ENCODE peak calls at places on chromosomes 5 and 9, in nine cellular contexts. E is cardiac fibroblast; H is breast epithelium; T is CD8-positive, alpha-beta T cell; V is bronchial epithelial cell; Z is BJ; J is uterus; P is tibial artery; F is heart right ventricle. A is an unnamed sample.

GRCh38 chr9:95666096-95666784 is 149.5 kb upstream of the PTCH1 start:
- DNase-seq in E (no peak), H (no peak), T (no peak), V (no peak), Z (no peak), J (no peak), P (no peak), F (no peak), A (no peak)

GRCh38 chr9:124122813-124123462 is 111.4 kb downstream of the LHX2 start:
- DNase-seq in E (peak), H (no peak), T (no peak), V (no peak), Z (peak), J (no peak), P (no peak), F (no peak), A (no peak)

GRCh38 chr5:122845253-122846050 is at the start of gene SNX24:
- DNase-seq in E (peak), H (peak), T (peak), V (peak), Z (no peak), J (peak), P (peak), F (peak), A (no peak)

GRCh38 chr9:17802249-17802857 is 223.5 kb downstream of the SH3GL2 start:
- DNase-seq in E (peak), H (no peak), T (no peak), V (peak), Z (no peak), J (no peak), P (no peak), F (no peak), A (no peak)

GRCh38 chr5:11851402-11851801 is 52.8 kb downstream of the CTNND2 start:
- DNase-seq in E (no peak), H (peak), T (no peak), V (peak), Z (no peak), J (no peak), P (no peak), F (no peak), A (no peak)

GRCh38 chr5:175516933-175517823 is 38.8 kb downstream of the SFXN1 start:
- DNase-seq in E (no peak), H (no peak), T (no peak), V (no peak), Z (no peak), J (no peak), P (no peak), F (no peak), A (no peak)

GRCh38 chr9:36572515-36573418 is at the start of gene MELK:
- DNase-seq in E (peak), H (peak), T (peak), V (peak), Z (no peak), J (peak), P (peak), F (peak), A (no peak)

GRCh38 chr5:98076501-98076900 is 697.0 kb upstream of the RGMB start:
- DNase-seq in E (no peak), H (no peak), T (no peak), V (no peak), Z (no peak), J (no peak), P (no peak), F (no peak), A (no peak)

GRCh38 chr5:12460493-12461261 is 556.4 kb upstream of the CTNND2 start:
- DNase-seq in E (no peak), H (no peak), T (no peak), V (peak), Z (no peak), J (no peak), P (no peak), F (no peak), A (no peak)

DNA sequence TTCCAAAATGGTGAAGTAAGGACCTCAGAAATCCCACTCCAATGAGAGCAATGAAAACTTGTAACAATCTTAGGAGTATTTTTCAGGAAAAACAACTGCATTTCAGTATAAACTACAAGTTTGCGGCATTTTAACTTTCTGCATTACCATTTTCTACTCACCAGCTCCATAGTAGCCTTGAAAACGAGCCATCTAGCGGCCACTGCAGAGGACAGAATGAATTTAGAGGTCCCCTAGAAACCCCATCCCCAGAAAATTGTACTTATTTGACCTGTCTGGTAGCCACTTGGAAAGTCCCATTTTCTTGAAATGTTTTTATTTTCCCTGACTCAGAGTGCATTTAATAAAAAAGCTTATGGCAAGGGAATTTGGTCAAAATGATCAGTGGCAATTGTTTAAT is 205.4 kb upstream of the ITGA1 start:
- DNase-seq in E (no peak), H (no peak), T (no peak), V (no peak), Z (no peak), J (no peak), P (no peak), F (no peak), A (no peak)
- TF ChIP-seq CTCF in E (no peak), H (no peak), T (no peak), V (no peak), Z (peak), J (no peak), P (no peak), F (no peak), A (no peak)

DNA sequence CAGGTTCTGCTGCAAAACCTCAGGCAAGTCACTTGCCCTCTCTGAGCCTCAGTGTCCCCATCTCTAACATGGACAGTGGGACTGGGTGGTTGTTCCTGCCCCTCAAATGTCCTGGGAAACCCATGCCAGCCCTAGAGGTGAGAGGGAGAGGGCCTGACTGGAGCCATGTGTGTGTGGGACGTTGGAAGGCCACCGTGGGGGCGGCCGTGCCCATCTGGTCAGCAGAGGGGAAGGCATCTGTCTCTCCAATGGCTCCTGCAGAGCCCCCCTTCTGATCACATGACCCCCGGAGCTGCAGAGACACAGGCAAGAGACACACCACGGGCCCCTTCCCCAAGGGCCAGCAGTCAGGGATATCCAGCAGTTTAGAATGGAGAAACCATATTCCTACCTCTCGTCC is 1.7 kb downstream of the DNM1 start:
- DNase-seq in E (no peak), H (no peak), T (no peak), V (no peak), Z (no peak), J (no peak), P (no peak), F (no peak), A (no peak)
- H3K4me3 ChIP-seq in E (no peak), H (peak), T (no peak), V (no peak), Z (peak), J (no peak), P (no peak), F (no peak), A (peak)

GRCh38 chr5:141172381-141173204 is at the start of gene PCDHB7:
- DNase-seq in E (peak), H (no peak), T (no peak), V (no peak), Z (no peak), J (no peak), P (no peak), F (peak), A (no peak)
- TF ChIP-seq CTCF in E (peak), H (no peak), T (peak), V (peak), Z (peak), J (peak), P (peak), F (peak), A (peak)

DNA sequence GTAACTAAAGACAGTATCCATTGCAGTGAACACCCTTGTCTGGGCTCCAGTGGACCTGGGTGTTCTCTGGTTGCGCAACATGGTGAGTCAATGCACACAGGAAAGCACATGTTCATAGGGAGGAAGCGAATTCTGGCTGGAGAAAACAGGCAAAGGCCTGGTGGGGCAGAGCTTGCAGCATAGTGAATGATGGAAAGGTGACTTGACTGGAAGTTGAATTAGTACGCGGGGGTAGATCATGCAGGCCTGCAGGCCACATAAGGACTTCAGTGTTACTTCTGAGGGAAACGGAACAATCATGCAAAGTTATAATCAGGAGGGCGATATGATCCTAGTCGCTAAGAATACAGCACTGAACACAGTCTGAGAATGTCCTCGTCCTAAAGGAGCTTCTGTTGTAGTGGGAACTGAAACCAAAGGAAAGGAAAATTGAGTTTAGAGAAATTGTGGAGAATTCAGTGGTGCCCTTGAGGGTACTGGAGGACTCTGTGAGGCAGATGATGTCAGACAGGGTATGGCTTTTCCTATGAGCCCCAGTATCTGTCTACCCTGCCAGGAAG is 71.9 kb upstream of the RANBP3L start:
- DNase-seq in E (peak), H (peak), T (no peak), V (peak), Z (no peak), J (peak), P (peak), F (peak), A (no peak)
- H3K4me3 ChIP-seq in E (no peak), H (no peak), T (no peak), V (no peak), Z (no peak), J (no peak), P (no peak), F (no peak), A (no peak)

GRCh38 chr9:4073371-4073770 is 226.5 kb downstream of the GLIS3 start:
- DNase-seq in E (no peak), H (no peak), T (no peak), V (no peak), Z (no peak), J (no peak), P (no peak), F (no peak), A (no peak)
- TF ChIP-seq CTCF in E (peak), H (no peak), T (no peak), V (peak), Z (peak), J (no peak), P (no peak), F (no peak), A (no peak)

A was measured in AG04449.